ENCODE peak calls at places on chromosomes 6 and 20, in ten cellular contexts. F, B, S, T, K, O, R, Q, D and H are unnamed samples.

GRCh38 chr6:68633654-68634502 is 1.2 kb upstream of the ADGRB3 start:
- DNase-seq in F (no peak), B (no peak), S (no peak), T (no peak), K (no peak), O (peak; percentile 1), R (no peak), Q (no peak), D (no peak), H (no peak)

GRCh38 chr6:25138024-25138696 is 141.0 kb upstream of the CARMIL1 start:
- DNase-seq in F (peak; percentile 79), B (no peak), S (peak; percentile 82), T (peak; percentile 28), K (peak; percentile 35), O (peak; percentile 75), R (peak; percentile 87), Q (no peak), D (no peak), H (peak; percentile 61)

GRCh38 chr6:36596359-36596758 is 2.2 kb downstream of the SRSF3 start:
- DNase-seq in F (no peak), B (no peak), S (no peak), T (no peak), K (no peak), O (no peak), R (no peak), Q (no peak), D (no peak), H (no peak)

GRCh38 chr20:5120189-5120484 is 379 bp upstream of the PCNA start:
- DNase-seq in F (no peak), B (no peak), S (no peak), T (no peak), K (no peak), O (no peak), R (no peak), Q (no peak), D (no peak), H (no peak)

GRCh38 chr6:163364641-163365040 is 49.9 kb upstream of the QKI start:
- DNase-seq in F (no peak), B (no peak), S (no peak), T (no peak), K (no peak), O (no peak), R (no peak), Q (no peak), D (no peak), H (no peak)

GRCh38 chr20:43904195-43904594 is 10.5 kb upstream of the TOX2 start:
- DNase-seq in F (no peak), B (no peak), S (no peak), T (no peak), K (no peak), O (no peak), R (no peak), Q (peak; percentile 22), D (no peak), H (no peak)

GRCh38 chr20:45336530-45337366 is 11.5 kb downstream of the SDC4 start:
- DNase-seq in F (peak; percentile 64), B (no peak), S (peak; percentile 90), T (peak; percentile 71), K (no peak), O (peak; percentile 96), R (peak; percentile 71), Q (no peak), D (no peak), H (no peak)

GRCh38 chr6:105921781-105922180 is 164.4 kb upstream of the PRDM1 start:
- DNase-seq in F (no peak), B (no peak), S (no peak), T (no peak), K (no peak), O (no peak), R (no peak), Q (no peak), D (no peak), H (no peak)

GRCh38 chr20:33209789-33210188 is 7.4 kb upstream of the BPIFA3 start:
- DNase-seq in F (no peak), B (peak; percentile 24), S (peak; percentile 86), T (peak; percentile 4), K (no peak), O (peak; percentile 30), R (peak; percentile 66), Q (peak; percentile 87), D (peak; percentile 93), H (no peak)

GRCh38 chr6:40882321-40882720 is 156.7 kb downstream of the UNC5CL start:
- DNase-seq in F (no peak), B (no peak), S (no peak), T (no peak), K (no peak), O (no peak), R (no peak), Q (no peak), D (peak; percentile 70), H (no peak)

GRCh38 chr20:17456226-17456625 is 75.0 kb downstream of the BFSP1 start:
- DNase-seq in F (no peak), B (no peak), S (no peak), T (peak; percentile 2), K (no peak), O (no peak), R (no peak), Q (no peak), D (no peak), H (no peak)

GRCh38 chr6:16625319-16626240 is 135.7 kb downstream of the ATXN1 start:
- DNase-seq in F (no peak), B (no peak), S (peak; percentile 15), T (no peak), K (no peak), O (no peak), R (no peak), Q (no peak), D (no peak), H (no peak)

GRCh38 chr20:61844621-61845020 is 221.1 kb downstream of the TAF4 start:
- DNase-seq in F (no peak), B (no peak), S (no peak), T (no peak), K (no peak), O (no peak), R (no peak), Q (no peak), D (no peak), H (no peak)

GRCh38 chr6:2203264-2203663 is 42.1 kb downstream of the GMDS start:
- DNase-seq in F (no peak), B (no peak), S (no peak), T (no peak), K (no peak), O (no peak), R (peak; percentile 36), Q (no peak), D (no peak), H (no peak)

GRCh38 chr20:51128198-51128597 is 105.3 kb upstream of the KCNG1 start:
- DNase-seq in F (no peak), B (no peak), S (peak; percentile 87), T (peak; percentile 92), K (no peak), O (peak; percentile 83), R (peak; percentile 72), Q (no peak), D (no peak), H (peak; percentile 3)

GRCh38 chr6:111888928-111889696 is 15.9 kb upstream of the FYN start:
- DNase-seq in F (peak; percentile 36), B (no peak), S (peak; percentile 54), T (no peak), K (no peak), O (no peak), R (peak; percentile 48), Q (peak; percentile 79), D (peak; percentile 23), H (no peak)